ENCODE peak calls at places on chromosomes 4 and X, in nine cellular contexts. P, Z, Y, G, X, W, J, T and I are unnamed samples.
A peak's percentile ranks its signal among the peaks of the same experiment; 100 is the strongest.

GRCh38 chrX:68918202-68918601 is 89.4 kb downstream of the EFNB1 start:
- DNase-seq in P (no peak), Z (no peak), Y (no peak), G (no peak), X (no peak), W (no peak), J (no peak), T (no peak), I (no peak)

GRCh38 chr4:53059253-53059652 is 197.1 kb downstream of the RASL11B start:
- DNase-seq in P (no peak), Z (no peak), Y (no peak), G (no peak), X (no peak), W (no peak), J (no peak), T (no peak), I (no peak)

GRCh38 chr4:8474856-8475255 is 34.3 kb downstream of the TRMT44 start:
- DNase-seq in P (no peak), Z (no peak), Y (no peak), G (no peak), X (no peak), W (no peak), J (no peak), T (no peak), I (no peak)

GRCh38 chr4:158782539-158783360 is 13.9 kb downstream of the FNIP2 start:
- DNase-seq in P (no peak), Z (no peak), Y (peak; percentile 63), G (no peak), X (no peak), W (peak; percentile 64), J (peak; percentile 17), T (no peak), I (no peak)

GRCh38 chr4:108829981-108830492 is 67.2 kb upstream of the ETNPPL start:
- DNase-seq in P (no peak), Z (no peak), Y (no peak), G (no peak), X (no peak), W (peak; percentile 33), J (no peak), T (no peak), I (no peak)

GRCh38 chr4:122652379-122652778 is 31.5 kb upstream of the IL21 start:
- DNase-seq in P (no peak), Z (peak; percentile 30), Y (peak; percentile 52), G (no peak), X (peak; percentile 39), W (peak; percentile 88), J (peak; percentile 39), T (no peak), I (no peak)

GRCh38 chr4:169089004-169089403 is 78.9 kb upstream of the CBR4 start:
- DNase-seq in P (no peak), Z (no peak), Y (no peak), G (no peak), X (no peak), W (no peak), J (no peak), T (no peak), I (no peak)

GRCh38 chr4:176839656-176840055 is 46.9 kb upstream of the VEGFC start:
- DNase-seq in P (no peak), Z (no peak), Y (no peak), G (no peak), X (no peak), W (no peak), J (no peak), T (no peak), I (no peak)

DNA sequence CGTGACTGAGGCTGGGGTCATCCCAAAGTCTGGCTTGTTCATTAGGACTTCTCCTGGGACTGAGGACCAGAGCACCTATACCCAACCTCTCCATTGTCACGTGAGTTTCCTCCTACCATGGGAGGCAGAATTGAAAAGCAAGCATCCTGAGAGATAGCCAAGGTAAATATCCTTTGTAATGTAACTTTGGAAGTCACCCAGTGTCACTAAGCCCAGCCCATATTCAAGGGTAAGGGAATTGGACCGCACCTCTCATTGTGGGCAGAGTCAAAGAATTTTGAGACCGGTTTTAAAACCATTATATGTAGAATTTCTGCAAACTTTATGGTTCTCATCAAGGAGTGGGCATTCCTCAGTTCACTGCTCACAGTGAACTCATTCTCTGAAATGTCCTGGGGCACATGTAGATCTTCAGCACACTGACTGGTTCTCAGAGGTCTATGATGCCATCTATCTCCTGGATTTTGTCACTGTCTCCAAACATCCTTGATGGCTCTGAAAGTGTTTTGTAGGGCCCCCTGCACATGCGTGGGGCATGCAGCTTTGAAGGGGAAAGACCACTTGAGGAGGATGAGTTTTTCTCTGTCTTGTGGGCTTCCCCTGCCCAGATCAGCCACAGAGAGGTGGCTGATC is 35.3 kb upstream of the CHRNA9 start:
- DNase-seq in P (no peak), Z (no peak), Y (no peak), G (no peak), X (no peak), W (no peak), J (no peak), T (no peak), I (no peak)
- TF ChIP-seq CTCF in P (no peak), Z (no peak), Y (no peak), G (no peak), X (no peak), W (no peak), J (no peak), T (no peak), I (no peak)

DNA sequence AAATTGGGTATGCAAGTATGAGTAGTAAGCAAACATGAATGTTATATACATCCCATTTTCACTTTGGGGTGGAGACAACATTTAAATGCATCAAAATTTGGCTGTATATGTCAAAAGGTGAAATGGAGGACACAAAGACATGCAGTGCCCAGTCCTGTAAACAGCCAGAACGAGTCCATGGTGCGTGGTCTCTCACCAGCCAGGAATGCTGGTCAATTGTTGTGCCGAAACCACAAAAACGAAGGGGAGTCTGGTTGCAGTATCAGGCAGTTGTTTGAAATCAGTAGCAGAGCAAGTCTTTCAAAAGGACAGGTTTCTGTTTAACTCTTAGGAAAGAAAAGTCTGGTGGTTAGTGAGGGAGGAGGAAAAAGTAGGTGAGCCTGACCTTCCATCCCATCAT is 22.3 kb upstream of the RNF150 start:
- DNase-seq in P (no peak), Z (no peak), Y (no peak), G (no peak), X (no peak), W (peak; percentile 66), J (no peak), T (no peak), I (no peak)
- TF ChIP-seq CTCF in P (no peak), Z (no peak), Y (no peak), G (no peak), X (no peak), W (no peak), J (no peak), T (no peak), I (no peak)

GRCh38 chr4:90922174-90922573 is 795.0 kb downstream of the CCSER1 start:
- DNase-seq in P (no peak), Z (no peak), Y (no peak), G (no peak), X (no peak), W (no peak), J (no peak), T (no peak), I (no peak)
- TF ChIP-seq CTCF in P (no peak), Z (no peak), Y (no peak), G (no peak), X (no peak), W (no peak), J (no peak), T (no peak), I (no peak)

DNA sequence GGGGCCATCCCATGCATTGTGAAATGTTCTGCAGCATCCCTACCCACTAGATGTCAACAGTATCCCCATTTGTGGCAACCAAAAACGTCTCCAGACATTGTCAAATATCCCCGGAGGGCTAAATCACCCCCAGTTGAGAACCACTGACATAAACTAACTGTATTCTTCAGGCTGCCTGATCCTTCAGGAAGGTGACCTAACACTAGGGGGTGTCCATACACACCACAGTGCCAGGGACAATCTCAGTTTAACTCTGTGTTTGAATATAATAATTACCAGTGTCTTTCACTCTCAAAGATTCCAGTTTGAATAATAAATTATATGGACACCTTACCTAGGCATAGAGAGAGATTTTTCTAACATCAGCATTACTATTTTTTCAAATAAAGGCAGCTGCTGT is 6.4 kb downstream of the ACE2 start:
- DNase-seq in P (no peak), Z (no peak), Y (peak; percentile 22), G (no peak), X (no peak), W (peak; percentile 5), J (peak; percentile 21), T (no peak), I (no peak)
- TF ChIP-seq CTCF in P (peak; percentile 32), Z (no peak), Y (peak; percentile 36), G (no peak), X (no peak), W (peak; percentile 28), J (no peak), T (peak; percentile 7), I (no peak)

GRCh38 chr4:11805837-11806236 is 377.1 kb upstream of the HS3ST1 start:
- DNase-seq in P (no peak), Z (no peak), Y (peak; percentile 48), G (no peak), X (no peak), W (peak; percentile 54), J (peak; percentile 23), T (no peak), I (no peak)
- TF ChIP-seq CTCF in P (peak; percentile 61), Z (no peak), Y (peak; percentile 57), G (peak; percentile 43), X (peak; percentile 34), W (peak; percentile 60), J (peak; percentile 72), T (peak; percentile 27), I (no peak)

GRCh38 chrX:129115104-129115503 is 408.2 kb downstream of the SMARCA1 start:
- DNase-seq in P (no peak), Z (peak; percentile 60), Y (peak; percentile 58), G (peak; percentile 38), X (peak; percentile 57), W (peak; percentile 1), J (peak; percentile 81), T (no peak), I (no peak)
- TF ChIP-seq CTCF in P (no peak), Z (no peak), Y (peak; percentile 39), G (peak; percentile 52), X (peak; percentile 45), W (no peak), J (no peak), T (peak; percentile 20), I (no peak)